ENCODE peak calls at places on chromosomes 6 and 20, in ten cellular contexts. N, S, B, P, J, L, X, W, G and O are unnamed samples. For H3K9me3, the result is how much of the 10 kb centered on the place peaks cover.

GRCh38 chr20:16434087-16434664 is 139.1 kb downstream of the KIF16B start:
- DNase-seq in L (no peak), W (no peak), N (peak), P (no peak), B (peak), G (peak), S (peak), J (no peak), X (peak), O (peak)

GRCh38 chr20:56179051-56179450 is 69.5 kb upstream of the MC3R start:
- DNase-seq in P (no peak), X (no peak), G (no peak), S (no peak), J (no peak), L (peak), W (no peak), N (no peak), B (no peak), O (no peak)

GRCh38 chr6:158628542-158628941 is 16.0 kb downstream of the DYNLT1 start:
- DNase-seq in W (no peak), L (no peak), B (peak), J (no peak), X (no peak), S (no peak), G (no peak), N (no peak), P (no peak), O (no peak)

GRCh38 chr20:688809-689208 is 13.2 kb upstream of the SCRT2 start:
- DNase-seq in W (peak), N (no peak), B (no peak), J (no peak), P (no peak), X (no peak), L (no peak), G (peak), S (no peak), O (no peak)

GRCh38 chr6:149158076-149158475 is 159.4 kb upstream of the TAB2 start:
- DNase-seq in W (no peak), B (no peak), P (no peak), X (no peak), N (no peak), S (no peak), L (no peak), G (no peak), J (no peak), O (no peak)

GRCh38 chr6:29232725-29233124 is 62.0 kb downstream of the OR2J2 start:
- DNase-seq in B (no peak), J (no peak), G (no peak), N (no peak), L (no peak), P (no peak), X (no peak), S (no peak), W (no peak), O (no peak)

GRCh38 chr6:63573140-63573898 is 1.0 kb downstream of the LOC128125822 start:
- DNase-seq in S (peak), N (peak), L (peak), B (peak), G (peak), X (peak), W (peak), J (peak), P (peak), O (peak)

GRCh38 chr6:38784506-38785235 is 69.6 kb downstream of the DNAH8 start:
- DNase-seq in P (no peak), J (no peak), B (no peak), X (no peak), L (no peak), G (no peak), N (peak), S (no peak), W (no peak), O (no peak)

GRCh38 chr6:29502181-29502580 is 14.4 kb upstream of the MAS1L start:
- DNase-seq in S (no peak), L (no peak), N (no peak), P (no peak), J (no peak), X (no peak), W (no peak), B (no peak), G (no peak), O (no peak)

GRCh38 chr20:49814057-49814675 is 1.5 kb downstream of the SLC9A8 start:
- DNase-seq in L (no peak), X (no peak), B (no peak), P (no peak), G (no peak), J (no peak), W (no peak), S (no peak), N (no peak), O (no peak)

GRCh38 chr6:1108198-1108597 is 203.7 kb upstream of the FOXQ1 start:
- DNase-seq in X (no peak), N (no peak), W (no peak), S (no peak), B (no peak), G (no peak), L (no peak), J (no peak), P (no peak), O (no peak)

GRCh38 chr6:116447496-116448011 is 13.6 kb upstream of the CALHM6 start:
- DNase-seq in X (no peak), S (no peak), B (no peak), G (no peak), L (no peak), J (no peak), N (no peak), P (no peak), W (no peak), O (no peak)

GRCh38 chr20:478010-478948 is 15.9 kb upstream of the TBC1D20 start:
- DNase-seq in L (no peak), G (no peak), X (no peak), S (no peak), B (no peak), P (no peak), W (no peak), J (no peak), N (no peak), O (no peak)

GRCh38 chr20:57586370-57586793 is 25.5 kb downstream of the PCK1 start:
- DNase-seq in W (no peak), G (no peak), J (peak), S (no peak), B (no peak), L (no peak), X (no peak), N (no peak), P (no peak), O (peak)

GRCh38 chr6:139371421-139372253 is 2.8 kb downstream of the CITED2 start:
- DNase-seq in L (no peak), J (no peak), B (no peak), P (no peak), W (no peak), N (peak), S (no peak), G (no peak), X (no peak), O (no peak)

GRCh38 chr6:1263039-1263849 is 48.7 kb upstream of the FOXQ1 start:
- DNase-seq in B (no peak), J (no peak), X (no peak), G (no peak), N (no peak), L (no peak), P (no peak), S (no peak), W (no peak), O (no peak)

GRCh38 chr6:105192707-105193465 is 13.1 kb upstream of the POPDC3 start:
- DNase-seq in W (no peak), J (no peak), P (no peak), L (no peak), G (no peak), X (no peak), B (no peak), N (no peak), S (no peak), O (no peak)

GRCh38 chr6:145502417-145502816 is 232.9 kb downstream of the EPM2A start:
- DNase-seq in N (peak), B (peak), P (no peak), X (no peak), L (no peak), G (peak), S (no peak), J (no peak), W (no peak), O (no peak)

GRCh38 chr20:52972965-52973819 is 1.0 kb downstream of the TSHZ2 start:
- DNase-seq in N (no peak), W (peak), X (no peak), J (peak), L (peak), S (no peak), G (no peak), P (peak), B (no peak), O (no peak)

GRCh38 chr6:143096403-143096802 is 35.7 kb downstream of the AIG1 start:
- DNase-seq in B (no peak), W (no peak), S (no peak), J (no peak), P (no peak), G (no peak), N (no peak), X (no peak), L (no peak), O (no peak)

GRCh38 chr20:59857951-59858350 is 75.5 kb downstream of the SYCP2 start:
- DNase-seq in J (no peak), G (no peak), X (no peak), B (no peak), N (no peak), W (no peak), P (no peak), L (no peak), S (no peak), O (no peak)

DNA sequence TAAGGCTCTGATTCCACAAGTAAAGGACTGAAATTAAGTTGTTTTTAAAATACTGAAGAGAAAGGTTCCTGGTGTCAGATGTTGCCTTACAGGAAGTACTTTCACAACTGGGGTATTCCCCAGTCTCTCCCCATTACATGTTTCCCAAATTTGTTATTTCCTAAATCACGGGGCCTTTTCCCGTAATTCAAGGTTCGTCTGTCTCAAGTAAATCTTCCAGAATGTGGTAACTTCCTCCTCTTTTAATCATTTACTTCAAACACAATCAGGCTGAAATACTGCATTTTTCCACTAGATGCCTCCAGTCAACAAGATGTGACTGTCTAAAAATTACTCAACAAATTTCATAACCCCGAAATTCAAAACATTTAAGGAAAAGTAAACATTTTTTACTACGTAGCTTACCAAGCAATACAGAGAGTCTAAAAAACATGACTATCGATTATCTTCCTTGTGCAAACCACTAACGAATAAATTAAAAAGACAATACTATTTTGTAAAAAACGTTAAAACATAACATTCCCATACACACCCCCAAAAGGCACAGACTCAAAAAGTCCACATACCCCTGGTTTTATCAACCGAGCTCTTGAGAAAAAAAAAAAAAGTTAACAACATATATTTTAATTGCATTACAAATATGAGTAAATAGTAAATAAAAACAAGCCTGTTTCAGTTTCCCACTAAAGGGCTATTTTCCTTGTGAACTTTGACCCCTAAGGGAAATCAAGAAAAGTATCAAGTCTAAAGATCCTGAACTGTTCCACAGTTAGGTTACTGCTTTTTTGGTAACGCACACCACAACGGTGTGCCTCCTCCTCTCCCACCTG is 1.7 kb downstream of the SOD2 start:
- DNase-seq in S (peak), G (peak), B (no peak), P (peak), N (peak), L (no peak), W (no peak), X (peak), J (no peak), O (no peak)
- TF ChIP-seq POLR2AphosphoS5 in S (no peak), G (no peak), B (peak), P (peak), N (no peak), L (no peak), W (peak), X (no peak), J (peak), O (peak)

GRCh38 chr20:50921783-50922501 is 9.3 kb downstream of the ADNP start:
- DNase-seq in J (no peak), W (no peak), B (no peak), N (no peak), X (no peak), P (no peak), L (no peak), G (no peak), S (no peak), O (no peak)
- TF ChIP-seq POLR2A in J (no peak), W (no peak), B (no peak), N (no peak), X (no peak), P (no peak), L (no peak), G (no peak), S (no peak), O (no peak)

GRCh38 chr20:30491016-30491415 is 766.4 kb upstream of the DEFB115 start:
- DNase-seq in W (no peak), S (no peak), N (no peak), L (no peak), B (no peak), G (no peak), J (no peak), P (no peak), X (no peak), O (no peak)

GRCh38 chr20:30486103-30486478 is 771.4 kb upstream of the DEFB115 start:
- DNase-seq in B (no peak), G (no peak), W (no peak), P (no peak), X (no peak), N (no peak), L (no peak), J (no peak), S (no peak), O (no peak)

GRCh38 chr20:30489604-30490003 is 767.9 kb upstream of the DEFB115 start:
- DNase-seq in W (no peak), P (no peak), G (no peak), N (no peak), X (no peak), L (no peak), J (peak), S (no peak), B (peak), O (no peak)

GRCh38 chr20:30487947-30488926 is 769.2 kb upstream of the DEFB115 start:
- DNase-seq in W (no peak), N (no peak), B (no peak), J (no peak), G (no peak), S (no peak), P (no peak), L (no peak), X (no peak), O (no peak)

DNA sequence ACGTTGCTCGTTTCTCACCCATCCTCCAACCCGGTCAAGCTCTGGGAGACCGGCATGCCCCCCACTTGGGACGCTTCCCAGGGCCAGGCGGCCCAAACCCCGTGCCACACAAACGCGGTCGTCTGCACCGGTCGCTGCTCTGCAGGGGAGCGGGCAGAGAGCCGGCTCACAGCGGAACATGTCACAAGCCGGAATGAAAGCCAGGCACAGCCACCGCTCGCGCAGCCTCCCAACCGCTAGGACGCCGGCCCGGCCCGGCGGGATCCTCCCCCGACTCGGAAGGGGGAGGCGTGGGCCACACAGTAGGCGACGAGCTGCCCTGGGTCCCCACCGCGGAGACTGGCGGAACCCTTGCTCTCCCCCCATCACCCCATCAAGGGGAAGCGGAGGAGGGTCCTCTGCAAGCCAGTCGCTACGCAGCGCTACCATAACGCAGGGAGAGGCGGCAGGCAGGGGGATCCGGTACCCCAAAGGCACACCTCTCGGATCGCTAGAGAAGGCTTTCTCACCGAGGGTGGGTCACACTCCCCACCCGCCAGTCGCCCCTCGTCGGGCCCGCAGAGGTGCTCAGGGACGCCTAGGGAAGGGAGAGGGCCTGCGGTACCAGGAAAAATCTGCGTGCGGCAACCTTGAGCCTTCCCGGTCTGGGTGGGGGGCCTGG is 768.4 kb upstream of the DEFB115 start:
- DNase-seq in L (no peak), N (no peak), W (no peak), G (no peak), J (no peak), B (peak), S (no peak), X (no peak), P (no peak), O (no peak)
- H3K9me3 ChIP-seq in L (under half), N (under half), W (under half), G (under half), J (under half), B (half or more), S (under half), X (under half), P (under half), O (under half)

DNA sequence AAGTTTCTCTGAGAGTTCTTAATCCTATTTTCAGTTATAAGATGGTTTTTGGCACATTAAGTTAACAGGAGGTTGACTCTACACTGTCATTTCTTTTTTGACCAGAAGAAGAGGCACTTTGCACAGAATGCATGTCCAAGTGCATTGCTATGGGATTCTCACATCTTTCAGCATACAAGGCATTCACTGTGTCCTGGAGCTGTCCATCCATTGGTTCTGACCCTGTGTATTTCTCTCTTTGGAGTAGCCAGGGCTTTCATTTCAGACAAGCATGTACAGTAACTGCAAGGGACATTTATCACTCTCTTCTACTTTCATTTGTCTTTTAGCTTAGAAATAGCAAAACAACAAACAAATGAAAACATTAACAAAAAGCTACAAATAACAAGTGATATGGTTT is 275.1 kb upstream of the IMPG1 start:
- DNase-seq in X (no peak), J (no peak), G (no peak), W (no peak), P (no peak), N (no peak), S (no peak), L (no peak), B (no peak), O (no peak)
- TF ChIP-seq POLR2AphosphoS5 in X (no peak), J (no peak), G (no peak), W (no peak), P (no peak), N (no peak), S (no peak), L (no peak), B (no peak), O (no peak)

GRCh38 chr20:36574278-36575065 is 1.1 kb downstream of the TGIF2 start:
- DNase-seq in N (peak), W (peak), B (peak), G (peak), L (peak), P (peak), S (no peak), X (no peak), J (peak), O (peak)
- TF ChIP-seq POLR2A in N (no peak), W (no peak), B (no peak), G (peak), L (no peak), P (peak), S (peak), X (no peak), J (no peak), O (peak)